ENCODE peak calls at places on chromosomes 7 and 10, in seven cellular contexts. One of them, this sample, is unnamed.

GRCh38 chr7:26046150-26046549 is 105.8 kb upstream of the NFE2L3 start:
- DNase-seq in endothelial cell: no peak
- DNase-seq in mucosa of gallbladder: peak
- DNase-seq in DMS53: no peak
- DNase-seq in T-helper 1 cell: no peak
- DNase-seq in fibroblast of lung: no peak
- DNase-seq in breast epithelium: no peak
- DNase-seq in this sample: no peak

GRCh38 chr10:103193107-103193819 is at the start of gene NT5C2:
- DNase-seq in endothelial cell: peak
- DNase-seq in mucosa of gallbladder: peak
- DNase-seq in DMS53: peak
- DNase-seq in T-helper 1 cell: peak
- DNase-seq in fibroblast of lung: peak
- DNase-seq in breast epithelium: peak
- DNase-seq in this sample: peak

GRCh38 chr10:7054915-7055314 is 355.9 kb downstream of the SFMBT2 start:
- DNase-seq in endothelial cell: no peak
- DNase-seq in mucosa of gallbladder: no peak
- DNase-seq in DMS53: peak
- DNase-seq in T-helper 1 cell: no peak
- DNase-seq in fibroblast of lung: peak
- DNase-seq in breast epithelium: no peak
- DNase-seq in this sample: peak

GRCh38 chr7:77427996-77428603 is 12.0 kb upstream of the GSAP start:
- DNase-seq in endothelial cell: no peak
- DNase-seq in mucosa of gallbladder: no peak
- DNase-seq in DMS53: no peak
- DNase-seq in T-helper 1 cell: no peak
- DNase-seq in fibroblast of lung: peak
- DNase-seq in breast epithelium: no peak
- DNase-seq in this sample: no peak

GRCh38 chr7:36084485-36085091 is 68.5 kb upstream of the EEPD1 start:
- DNase-seq in endothelial cell: peak
- DNase-seq in mucosa of gallbladder: peak
- DNase-seq in DMS53: peak
- DNase-seq in T-helper 1 cell: no peak
- DNase-seq in fibroblast of lung: peak
- DNase-seq in breast epithelium: no peak
- DNase-seq in this sample: peak

GRCh38 chr7:94395141-94396041 is 696 bp downstream of the COL1A2 start:
- DNase-seq in endothelial cell: peak
- DNase-seq in mucosa of gallbladder: peak
- DNase-seq in DMS53: peak
- DNase-seq in T-helper 1 cell: no peak
- DNase-seq in fibroblast of lung: peak
- DNase-seq in breast epithelium: no peak
- DNase-seq in this sample: peak

GRCh38 chr10:61438141-61438984 is 14.8 kb downstream of the TMEM26 start:
- DNase-seq in endothelial cell: no peak
- DNase-seq in mucosa of gallbladder: no peak
- DNase-seq in DMS53: no peak
- DNase-seq in T-helper 1 cell: no peak
- DNase-seq in fibroblast of lung: peak
- DNase-seq in breast epithelium: no peak
- DNase-seq in this sample: no peak

GRCh38 chr10:111996103-111996502 is 187.5 kb downstream of the GPAM start:
- DNase-seq in endothelial cell: no peak
- DNase-seq in mucosa of gallbladder: no peak
- DNase-seq in DMS53: no peak
- DNase-seq in T-helper 1 cell: no peak
- DNase-seq in fibroblast of lung: no peak
- DNase-seq in breast epithelium: no peak
- DNase-seq in this sample: no peak

GRCh38 chr10:98170249-98171117 is 36.0 kb downstream of the R3HCC1L start:
- DNase-seq in endothelial cell: peak
- DNase-seq in mucosa of gallbladder: peak
- DNase-seq in DMS53: peak
- DNase-seq in T-helper 1 cell: no peak
- DNase-seq in fibroblast of lung: peak
- DNase-seq in breast epithelium: no peak
- DNase-seq in this sample: peak

GRCh38 chr7:157139142-157140117 is 704 bp downstream of the UBE3C start:
- DNase-seq in endothelial cell: peak
- DNase-seq in mucosa of gallbladder: peak
- DNase-seq in DMS53: peak
- DNase-seq in T-helper 1 cell: peak
- DNase-seq in fibroblast of lung: peak
- DNase-seq in breast epithelium: no peak
- DNase-seq in this sample: no peak

GRCh38 chr10:16967000-16967865 is 150.0 kb upstream of the RSU1 start:
- DNase-seq in endothelial cell: no peak
- DNase-seq in mucosa of gallbladder: peak
- DNase-seq in DMS53: no peak
- DNase-seq in T-helper 1 cell: no peak
- DNase-seq in fibroblast of lung: peak
- DNase-seq in breast epithelium: no peak
- DNase-seq in this sample: no peak

GRCh38 chr10:117351558-117351957 is 23.7 kb downstream of the PDZD8 start:
- DNase-seq in endothelial cell: no peak
- DNase-seq in mucosa of gallbladder: no peak
- DNase-seq in DMS53: no peak
- DNase-seq in T-helper 1 cell: no peak
- DNase-seq in fibroblast of lung: no peak
- DNase-seq in breast epithelium: no peak
- DNase-seq in this sample: no peak

GRCh38 chr10:120428754-120429153 is 28.3 kb upstream of the PLPP4 start:
- DNase-seq in endothelial cell: no peak
- DNase-seq in mucosa of gallbladder: no peak
- DNase-seq in DMS53: no peak
- DNase-seq in T-helper 1 cell: no peak
- DNase-seq in fibroblast of lung: no peak
- DNase-seq in breast epithelium: no peak
- DNase-seq in this sample: no peak

GRCh38 chr10:58334817-58335305 is at the start of gene UBE2D1:
- DNase-seq in endothelial cell: peak
- DNase-seq in mucosa of gallbladder: peak
- DNase-seq in DMS53: peak
- DNase-seq in T-helper 1 cell: peak
- DNase-seq in fibroblast of lung: peak
- DNase-seq in breast epithelium: peak
- DNase-seq in this sample: peak

GRCh38 chr10:32893431-32893830 is 64.6 kb downstream of the ITGB1 start:
- DNase-seq in endothelial cell: no peak
- DNase-seq in mucosa of gallbladder: no peak
- DNase-seq in DMS53: peak
- DNase-seq in T-helper 1 cell: no peak
- DNase-seq in fibroblast of lung: no peak
- DNase-seq in breast epithelium: no peak
- DNase-seq in this sample: no peak

GRCh38 chr10:93471110-93471651 is 11.0 kb downstream of the MYOF start:
- DNase-seq in endothelial cell: no peak
- DNase-seq in mucosa of gallbladder: no peak
- DNase-seq in DMS53: peak
- DNase-seq in T-helper 1 cell: no peak
- DNase-seq in fibroblast of lung: peak
- DNase-seq in breast epithelium: no peak
- DNase-seq in this sample: no peak

GRCh38 chr7:24914465-24914859 is 65.5 kb downstream of the OSBPL3 start:
- DNase-seq in endothelial cell: no peak
- DNase-seq in mucosa of gallbladder: no peak
- DNase-seq in DMS53: peak
- DNase-seq in T-helper 1 cell: no peak
- DNase-seq in fibroblast of lung: no peak
- DNase-seq in breast epithelium: no peak
- DNase-seq in this sample: no peak

GRCh38 chr10:36448760-36449681 is 676.4 kb upstream of the ANKRD30A start:
- DNase-seq in endothelial cell: no peak
- DNase-seq in mucosa of gallbladder: no peak
- DNase-seq in DMS53: no peak
- DNase-seq in T-helper 1 cell: no peak
- DNase-seq in fibroblast of lung: peak
- DNase-seq in breast epithelium: no peak
- DNase-seq in this sample: no peak

GRCh38 chr10:120505056-120505455 is 48.0 kb downstream of the PLPP4 start:
- DNase-seq in endothelial cell: no peak
- DNase-seq in mucosa of gallbladder: no peak
- DNase-seq in DMS53: no peak
- DNase-seq in T-helper 1 cell: no peak
- DNase-seq in fibroblast of lung: no peak
- DNase-seq in breast epithelium: no peak
- DNase-seq in this sample: no peak

GRCh38 chr7:158066085-158066484 is 521.5 kb downstream of the PTPRN2 start:
- DNase-seq in endothelial cell: no peak
- DNase-seq in mucosa of gallbladder: no peak
- DNase-seq in DMS53: no peak
- DNase-seq in T-helper 1 cell: no peak
- DNase-seq in fibroblast of lung: no peak
- DNase-seq in breast epithelium: no peak
- DNase-seq in this sample: no peak

GRCh38 chr10:114933588-114933987 is 4.4 kb upstream of the TRUB1 start:
- DNase-seq in endothelial cell: no peak
- DNase-seq in mucosa of gallbladder: no peak
- DNase-seq in DMS53: no peak
- DNase-seq in T-helper 1 cell: no peak
- DNase-seq in fibroblast of lung: no peak
- DNase-seq in breast epithelium: no peak
- DNase-seq in this sample: no peak